ENCODE peak calls at places on chromosomes 11 and 22, in four cellular contexts. A, S, I and T are unnamed samples.

GRCh38 chr11:65151500-65151899 is 17.2 kb upstream of the SYVN1 start:
- DNase-seq in A (no peak), S (no peak), I (no peak), T (no peak)

GRCh38 chr22:45083659-45084305 is 74.0 kb upstream of the PHF21B start:
- DNase-seq in A (peak), S (no peak), I (peak), T (peak)

GRCh38 chr11:117170210-117170609 is 8.3 kb upstream of the SIDT2 start:
- DNase-seq in A (no peak), S (no peak), I (peak), T (no peak)

GRCh38 chr22:41302016-41302767 is 867 bp downstream of the ZC3H7B start:
- DNase-seq in A (no peak), S (peak), I (no peak), T (peak)

GRCh38 chr11:114163231-114163631 is 103.7 kb downstream of the ZBTB16 start:
- DNase-seq in A (no peak), S (no peak), I (peak), T (no peak)

GRCh38 chr11:60625262-60625661 is 74.2 kb upstream of the MS4A8 start:
- DNase-seq in A (peak), S (peak), I (peak), T (no peak)

GRCh38 chr11:95044010-95044409 is 5.2 kb upstream of the KDM4F start:
- DNase-seq in A (no peak), S (no peak), I (no peak), T (no peak)

GRCh38 chr11:27699926-27700350 is 317 bp downstream of the BDNF start:
- DNase-seq in A (no peak), S (no peak), I (no peak), T (peak)

GRCh38 chr11:131868769-131869482 is 498.5 kb downstream of the NTM start:
- DNase-seq in A (no peak), S (no peak), I (peak), T (no peak)

GRCh38 chr11:2271327-2272240 is 1.2 kb upstream of the ASCL2 start:
- DNase-seq in A (no peak), S (no peak), I (no peak), T (peak)

GRCh38 chr11:43644626-43645299 is 35.8 kb upstream of the HSD17B12 start:
- DNase-seq in A (peak), S (no peak), I (peak), T (no peak)

GRCh38 chr22:28929197-28929596 is 45.8 kb downstream of the ZNRF3 start:
- DNase-seq in A (no peak), S (no peak), I (no peak), T (no peak)

GRCh38 chr11:118886681-118887111 is 3.0 kb downstream of the CXCR5 start:
- DNase-seq in A (no peak), S (no peak), I (no peak), T (peak)

GRCh38 chr11:45246241-45246640 is 39.9 kb downstream of the SYT13 start:
- DNase-seq in A (no peak), S (no peak), I (no peak), T (no peak)

GRCh38 chr11:45250035-45250693 is 36.0 kb downstream of the SYT13 start:
- DNase-seq in A (no peak), S (no peak), I (no peak), T (peak)

GRCh38 chr11:45245237-45246045 is 40.7 kb downstream of the SYT13 start:
- DNase-seq in A (no peak), S (no peak), I (no peak), T (no peak)

GRCh38 chr11:45248501-45249011 is 37.6 kb downstream of the SYT13 start:
- DNase-seq in A (no peak), S (no peak), I (no peak), T (no peak)

GRCh38 chr11:45247433-45247832 is 38.7 kb downstream of the SYT13 start:
- DNase-seq in A (no peak), S (no peak), I (no peak), T (peak)
- H3K27ac ChIP-seq in A (no peak), S (no peak), I (no peak), T (no peak)

GRCh38 chr11:112355726-112356125 is 95.1 kb upstream of the PLET1 start:
- DNase-seq in A (peak), S (peak), I (peak), T (peak)
- H2AFZ ChIP-seq in A (no peak), S (no peak), I (peak), T (no peak)

GRCh38 chr11:19445771-19446170 is 205.0 kb upstream of the E2F8 start:
- DNase-seq in A (no peak), S (no peak), I (no peak), T (no peak)

GRCh38 chr11:19441288-19441687 is 200.5 kb upstream of the E2F8 start:
- DNase-seq in A (no peak), S (no peak), I (no peak), T (no peak)

GRCh38 chr11:19441752-19442553 is 201.2 kb upstream of the E2F8 start:
- DNase-seq in A (peak), S (no peak), I (peak), T (peak)

GRCh38 chr11:19444231-19444630 is 203.5 kb upstream of the E2F8 start:
- DNase-seq in A (peak), S (no peak), I (peak), T (peak)

DNA sequence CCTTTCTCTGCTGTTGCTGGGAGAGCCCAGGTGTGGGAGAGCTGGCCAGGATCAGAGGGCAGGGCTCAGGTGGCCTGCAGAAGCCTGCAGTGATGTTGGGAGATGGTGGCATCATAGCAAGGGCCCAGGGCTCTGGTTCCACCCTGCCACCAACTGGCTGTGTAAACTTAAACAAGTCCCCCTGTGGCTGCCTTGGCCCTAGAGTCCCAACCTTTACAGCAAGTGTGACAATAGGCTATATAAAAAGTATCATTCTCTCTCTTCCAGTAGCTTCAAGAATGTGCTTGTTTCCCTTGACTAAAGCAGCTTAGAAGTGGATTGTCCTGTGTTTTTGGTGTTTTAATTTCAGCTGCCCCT is 201.8 kb upstream of the E2F8 start:
- DNase-seq in A (no peak), S (no peak), I (no peak), T (no peak)
- H3K27ac ChIP-seq in A (no peak), S (no peak), I (no peak), T (peak)

GRCh38 chr11:22807391-22807790 is 22.2 kb downstream of the SVIP start:
- DNase-seq in A (no peak), S (no peak), I (no peak), T (no peak)
- H2AFZ ChIP-seq in A (no peak), S (no peak), I (no peak), T (no peak)

GRCh38 chr22:37163618-37164534 is 14.2 kb upstream of the IL2RB start:
- DNase-seq in A (no peak), S (no peak), I (no peak), T (peak)
- H3K27ac ChIP-seq in A (no peak), S (no peak), I (no peak), T (no peak)